ENCODE peak calls at places on chromosomes 4 and X, in eight cellular contexts. I, U, G, Q, B, M, Y and Z are unnamed samples.

GRCh38 chr4:40607224-40607623 is 22.4 kb downstream of the RBM47 start:
- DNase-seq in I (no peak), U (no peak), G (no peak), Q (peak; percentile 10), B (no peak), M (no peak), Y (no peak), Z (no peak)

GRCh38 chrX:111100191-111100590 is 4.2 kb downstream of the PAK3 start:
- DNase-seq in I (peak; percentile 58), U (peak; percentile 55), G (peak; percentile 4), Q (peak; percentile 58), B (peak; percentile 27), M (peak; percentile 5), Y (no peak), Z (no peak)

GRCh38 chr4:88674989-88675388 is 22.6 kb downstream of the NAP1L5 start:
- DNase-seq in I (no peak), U (no peak), G (no peak), Q (peak; percentile 44), B (no peak), M (no peak), Y (no peak), Z (no peak)

GRCh38 chrX:38151426-38151825 is 69.2 kb downstream of the SRPX start:
- DNase-seq in I (no peak), U (no peak), G (no peak), Q (peak; percentile 57), B (no peak), M (no peak), Y (no peak), Z (no peak)

GRCh38 chr4:22202351-22203343 is 254.1 kb upstream of the KCNIP4 start:
- DNase-seq in I (no peak), U (no peak), G (no peak), Q (no peak), B (peak; percentile 17), M (peak; percentile 14), Y (no peak), Z (no peak)

GRCh38 chr4:1480720-1481119 is 74.5 kb upstream of the NKX1-1 start:
- DNase-seq in I (no peak), U (no peak), G (no peak), Q (no peak), B (no peak), M (no peak), Y (no peak), Z (no peak)

GRCh38 chrX:96182366-96182765 is 502.3 kb upstream of the DIAPH2 start:
- DNase-seq in I (peak; percentile 24), U (peak; percentile 59), G (no peak), Q (peak; percentile 24), B (peak; percentile 19), M (peak; percentile 13), Y (no peak), Z (no peak)

GRCh38 chr4:107380836-107381438 is 339.1 kb downstream of the PAPSS1 start:
- DNase-seq in I (peak; percentile 1), U (no peak), G (no peak), Q (no peak), B (no peak), M (no peak), Y (no peak), Z (no peak)

GRCh38 chr4:151169223-151169622 is 69.8 kb downstream of the RPS3A start:
- DNase-seq in I (peak; percentile 93), U (no peak), G (peak; percentile 69), Q (no peak), B (peak; percentile 58), M (no peak), Y (peak; percentile 48), Z (no peak)

GRCh38 chr4:94575652-94576051 is 123.9 kb downstream of the PDLIM5 start:
- DNase-seq in I (no peak), U (no peak), G (no peak), Q (no peak), B (no peak), M (no peak), Y (no peak), Z (no peak)

GRCh38 chr4:121150003-121150402 is 14.1 kb downstream of the TNIP3 start:
- DNase-seq in I (no peak), U (no peak), G (no peak), Q (no peak), B (no peak), M (no peak), Y (no peak), Z (no peak)

GRCh38 chr4:11628093-11628725 is 199.5 kb upstream of the HS3ST1 start:
- DNase-seq in I (no peak), U (no peak), G (no peak), Q (peak; percentile 44), B (no peak), M (peak; percentile 17), Y (no peak), Z (no peak)

GRCh38 chrX:104250470-104250869 is 4.3 kb downstream of the ESX1 start:
- DNase-seq in I (no peak), U (no peak), G (no peak), Q (no peak), B (no peak), M (no peak), Y (no peak), Z (no peak)

GRCh38 chrX:127552571-127552970 is 499.6 kb downstream of the ACTRT1 start:
- DNase-seq in I (no peak), U (no peak), G (no peak), Q (no peak), B (no peak), M (no peak), Y (no peak), Z (no peak)

GRCh38 chr4:137156054-137156453 is 376.2 kb downstream of the PCDH18 start:
- DNase-seq in I (no peak), U (no peak), G (no peak), Q (peak; percentile 32), B (no peak), M (no peak), Y (no peak), Z (no peak)

GRCh38 chrX:15244421-15244820 is 25.5 kb downstream of the ASB9 start:
- DNase-seq in I (no peak), U (no peak), G (no peak), Q (no peak), B (no peak), M (no peak), Y (no peak), Z (no peak)

GRCh38 chrX:2901367-2902036 is 27.6 kb downstream of the ARSD start:
- DNase-seq in I (no peak), U (no peak), G (no peak), Q (no peak), B (no peak), M (no peak), Y (no peak), Z (no peak)

GRCh38 chr4:26619784-26620183 is 35.9 kb downstream of the TBC1D19 start:
- DNase-seq in I (no peak), U (no peak), G (no peak), Q (no peak), B (no peak), M (peak; percentile 26), Y (no peak), Z (no peak)

GRCh38 chr4:108359130-108359709 is 190.5 kb upstream of the LEF1 start:
- DNase-seq in I (no peak), U (no peak), G (no peak), Q (no peak), B (no peak), M (no peak), Y (no peak), Z (no peak)

GRCh38 chr4:110020139-110020538 is 107.5 kb downstream of the EGF start:
- DNase-seq in I (no peak), U (no peak), G (no peak), Q (no peak), B (no peak), M (peak; percentile 10), Y (no peak), Z (no peak)

GRCh38 chr4:147367841-147368385 is 113.0 kb upstream of the EDNRA start:
- DNase-seq in I (no peak), U (no peak), G (no peak), Q (no peak), B (no peak), M (peak; percentile 21), Y (no peak), Z (no peak)

GRCh38 chr4:185524888-185525863 is 10.1 kb downstream of the PDLIM3 start:
- DNase-seq in I (no peak), U (no peak), G (no peak), Q (no peak), B (no peak), M (no peak), Y (no peak), Z (no peak)